ENCODE peak calls at places on chromosomes 5 and 9, in five cellular contexts. S, R, C, N and V are unnamed samples.

GRCh38 chr5:173016621-173017046 is 33.1 kb downstream of the ATP6V0E1 start:
- DNase-seq in N (no peak), S (peak), C (peak), R (peak), V (no peak)

GRCh38 chr5:37495668-37496067 is 116.5 kb downstream of the WDR70 start:
- DNase-seq in N (no peak), R (peak), C (no peak), S (peak), V (no peak)

GRCh38 chr9:37564114-37564513 is 12.1 kb downstream of the FBXO10 start:
- DNase-seq in C (no peak), N (no peak), R (no peak), S (no peak), V (no peak)

GRCh38 chr5:60563696-60564324 is 136.2 kb downstream of the DEPDC1B start:
- DNase-seq in N (no peak), C (peak), R (no peak), S (no peak), V (no peak)

GRCh38 chr9:21413089-21414023 is 4.4 kb downstream of the IFNA8 start:
- DNase-seq in N (no peak), C (no peak), R (no peak), S (no peak), V (no peak)

GRCh38 chr9:134486127-134486995 is 155.2 kb upstream of the COL5A1 start:
- DNase-seq in R (no peak), C (no peak), S (no peak), N (no peak), V (no peak)

GRCh38 chr5:68730220-68731010 is 363.4 kb upstream of the SLC30A5 start:
- DNase-seq in S (peak), N (no peak), R (peak), C (no peak), V (no peak)

GRCh38 chr9:7300484-7300883 is 499.1 kb downstream of the DMAC1 start:
- DNase-seq in C (no peak), S (no peak), R (no peak), N (peak), V (no peak)

GRCh38 chr9:6302417-6302816 is 25.8 kb upstream of the TPD52L3 start:
- DNase-seq in S (peak), C (no peak), N (no peak), R (peak), V (no peak)

GRCh38 chr9:81737871-81738507 is 48.6 kb upstream of the TLE1 start:
- DNase-seq in N (no peak), R (peak), S (peak), C (peak), V (no peak)

GRCh38 chr5:172370648-172371248 is 83.6 kb downstream of the SH3PXD2B start:
- DNase-seq in N (no peak), R (peak), C (peak), S (peak), V (peak)

GRCh38 chr5:173279166-173279565 is 44.2 kb upstream of the NKX2-5 start:
- DNase-seq in R (no peak), C (no peak), N (no peak), S (no peak), V (no peak)

GRCh38 chr5:107242411-107242810 is 428.3 kb downstream of the EFNA5 start:
- DNase-seq in S (no peak), C (no peak), N (no peak), R (no peak), V (no peak)

GRCh38 chr9:112841261-112841660 is 49.4 kb downstream of the SLC46A2 start:
- DNase-seq in S (no peak), R (no peak), C (peak), N (no peak), V (no peak)

GRCh38 chr9:108412755-108413154 is 443.0 kb downstream of the ACTL7B start:
- DNase-seq in R (peak), N (no peak), S (peak), C (no peak), V (peak)

GRCh38 chr5:116815081-116815480 is 240.5 kb upstream of the SEMA6A start:
- DNase-seq in N (no peak), C (no peak), R (no peak), S (no peak), V (no peak)

DNA sequence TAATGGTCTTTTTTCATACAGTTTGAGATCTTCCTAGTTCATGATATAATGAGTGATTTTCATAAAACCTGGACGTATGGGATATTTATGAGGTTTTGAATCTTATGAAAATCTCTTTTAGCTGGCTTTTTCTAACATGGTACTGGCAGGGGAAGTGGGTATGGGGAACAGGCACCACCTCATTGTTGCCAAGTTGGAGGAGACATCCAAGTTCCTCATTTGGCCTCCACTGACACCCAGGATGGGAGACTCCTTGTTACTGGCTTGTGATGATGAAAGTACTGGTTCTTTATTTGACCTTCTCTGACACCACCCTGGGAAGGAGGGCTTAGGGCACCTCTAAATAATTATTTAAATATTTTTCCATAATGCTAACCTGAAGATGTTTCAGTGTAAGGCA is 4.0 kb upstream of the TNPO1 start:
- DNase-seq in S (no peak), N (no peak), R (no peak), C (no peak), V (no peak)
- TF ChIP-seq RFX5 in S (no peak), N (no peak), R (no peak), C (no peak), V (no peak)

GRCh38 chr9:88691811-88692210 is 156.8 kb downstream of the NXNL2 start:
- DNase-seq in S (no peak), C (no peak), N (no peak), R (peak), V (no peak)
- TF ChIP-seq RFX5 in S (no peak), C (no peak), N (no peak), R (no peak), V (no peak)

DNA sequence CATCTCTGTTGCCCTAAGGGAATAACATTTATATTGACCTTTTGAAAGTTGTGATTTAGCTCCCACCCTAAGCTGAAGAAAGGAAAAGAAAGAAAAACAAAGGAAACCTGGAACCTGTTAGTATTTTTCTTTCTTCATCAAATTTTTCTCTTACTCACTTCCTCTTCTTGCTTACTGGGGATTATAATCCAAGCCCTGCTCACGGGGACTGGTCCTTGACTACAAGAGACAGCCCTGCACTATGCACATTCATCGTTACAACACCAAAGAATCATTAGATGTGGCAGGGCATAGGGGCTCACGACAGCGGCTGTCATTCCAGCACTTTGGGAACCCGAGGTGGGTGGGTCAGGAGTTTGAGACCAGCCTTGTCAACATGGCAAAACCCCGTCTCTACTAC is 37.8 kb upstream of the LPAR1 start:
- DNase-seq in N (no peak), S (no peak), R (no peak), C (no peak), V (no peak)
- TF ChIP-seq RFX5 in N (no peak), S (no peak), R (no peak), C (no peak), V (no peak)

DNA sequence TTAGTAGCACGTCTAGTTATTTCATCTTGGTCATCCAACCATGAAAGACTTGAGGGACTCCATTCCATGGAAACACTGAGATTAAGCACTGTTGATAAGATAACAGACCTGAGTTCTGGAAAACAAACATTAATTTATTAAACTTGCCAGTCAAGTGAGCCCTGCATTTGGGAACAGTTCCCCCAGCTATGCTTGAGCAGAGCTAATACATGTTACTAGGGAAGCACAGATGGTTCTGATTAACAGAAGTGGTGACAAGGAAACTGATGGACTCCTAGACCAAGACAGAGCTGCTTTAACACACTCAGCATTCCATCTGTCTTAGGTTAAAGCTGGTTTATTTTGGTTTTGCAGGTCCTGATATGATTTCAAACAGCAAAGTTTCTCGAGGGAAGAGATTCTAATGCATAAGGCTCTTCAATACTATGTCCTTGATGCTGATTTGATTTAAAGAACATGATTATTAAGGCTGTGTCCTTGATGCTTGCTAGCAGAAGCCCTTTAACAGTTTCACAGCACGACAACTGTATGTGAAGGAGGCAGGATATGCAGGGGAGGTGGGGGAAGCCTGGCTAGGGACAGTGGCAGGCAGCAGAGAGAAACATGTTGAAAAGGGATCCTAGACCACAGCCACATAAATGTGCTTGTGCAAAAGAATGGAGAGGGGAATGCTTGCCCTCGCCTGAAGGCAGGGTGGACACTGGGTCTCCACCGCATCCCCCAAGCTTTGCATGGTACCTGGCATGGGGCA is 66.2 kb downstream of the ACTBL2 start:
- DNase-seq in R (peak), S (no peak), C (no peak), N (no peak), V (no peak)
- TF ChIP-seq RFX5 in R (no peak), S (no peak), C (no peak), N (no peak), V (no peak)

GRCh38 chr5:100560860-100561259 is 25.7 kb downstream of the FAM174A start:
- DNase-seq in S (no peak), C (no peak), R (peak), N (no peak), V (no peak)
- TF ChIP-seq RFX5 in S (no peak), C (no peak), R (no peak), N (no peak), V (no peak)

GRCh38 chr5:101418735-101419134 is 515.7 kb upstream of the ST8SIA4 start:
- DNase-seq in N (no peak), S (peak), C (no peak), R (no peak), V (no peak)
- TF ChIP-seq RFX5 in N (no peak), S (no peak), C (no peak), R (no peak), V (no peak)

GRCh38 chr9:136554870-136555269 is 9.0 kb upstream of the NOTCH1 start:
- DNase-seq in N (no peak), C (no peak), R (no peak), S (no peak), V (no peak)
- TF ChIP-seq RFX5 in N (no peak), C (no peak), R (no peak), S (no peak), V (no peak)

GRCh38 chr9:98730914-98731313 is 22.2 kb upstream of the GABBR2 start:
- DNase-seq in C (no peak), S (no peak), N (peak), R (no peak), V (no peak)

GRCh38 chr9:98724810-98725530 is 16.2 kb upstream of the GABBR2 start:
- DNase-seq in R (no peak), C (no peak), N (no peak), S (no peak), V (no peak)

GRCh38 chr9:98727428-98727827 is 18.7 kb upstream of the GABBR2 start:
- DNase-seq in N (no peak), C (no peak), R (no peak), S (no peak), V (no peak)

GRCh38 chr9:98728500-98728899 is 19.8 kb upstream of the GABBR2 start:
- DNase-seq in S (no peak), N (no peak), R (no peak), C (no peak), V (no peak)

GRCh38 chr9:98726735-98727134 is 18.0 kb upstream of the GABBR2 start:
- DNase-seq in N (no peak), C (no peak), S (no peak), R (peak), V (no peak)
- TF ChIP-seq RFX5 in N (no peak), C (no peak), S (no peak), R (no peak), V (no peak)

DNA sequence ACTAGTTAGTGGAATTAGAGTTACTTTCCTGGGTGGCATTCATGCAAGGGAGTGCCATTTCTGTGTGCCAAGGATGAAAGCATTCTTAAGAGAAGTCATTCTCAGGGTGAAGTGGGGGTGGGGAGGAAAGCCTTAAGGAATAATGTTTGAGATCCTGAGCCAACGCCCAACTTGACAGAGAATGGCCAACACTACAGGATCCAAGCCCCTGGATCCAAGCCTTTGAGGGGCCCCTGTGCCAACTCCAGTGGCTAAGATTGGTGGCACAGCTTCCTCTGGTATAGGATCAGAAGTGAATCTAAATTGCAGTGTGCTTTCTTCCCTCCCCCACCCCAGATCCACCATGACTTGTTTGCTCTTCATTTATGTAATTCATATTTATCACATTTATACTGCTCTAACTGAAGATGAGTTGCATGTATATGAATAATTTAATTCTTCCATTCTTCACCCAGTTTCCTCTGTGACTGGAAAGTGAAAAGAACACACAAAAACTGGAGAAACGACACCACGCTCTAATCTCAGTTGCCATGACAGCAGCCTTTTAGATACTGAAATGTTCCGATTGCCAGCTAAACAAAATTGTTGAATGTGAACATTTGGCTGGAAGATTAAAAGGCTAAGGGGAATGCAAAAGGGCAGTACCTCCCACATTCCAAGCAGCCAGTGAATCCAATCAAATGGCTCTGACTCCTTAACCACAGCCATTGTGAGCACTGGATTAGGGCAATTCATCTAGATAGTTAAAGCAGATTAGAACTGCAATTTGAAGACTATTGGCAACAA is 4.5 kb downstream of the ZNF608 start:
- DNase-seq in C (no peak), N (no peak), R (peak), S (no peak), V (peak)
- TF ChIP-seq RFX5 in C (no peak), N (no peak), R (no peak), S (no peak), V (no peak)